ENCODE peak calls at places on chromosomes 2 and 18, in five cellular contexts. One of them, this sample, is unnamed.

GRCh38 chr2:48146552-48146951 is 240.3 kb upstream of the FBXO11 start:
- DNase-seq in germinal center: no peak
- DNase-seq in K562: no peak
- DNase-seq in activated CD4-positive, alpha-beta T cell treated with anti-CD3 and anti-CD28 coated beads, Interleukin-2, amount 50 U/mL, for 1 hour: no peak
- DNase-seq in natural killer cell treated with Interleukin-12 subunit alpha and Interleukin-12 subunit beta and Interleukin-15 and Interleukin-18, amount 100 ng/mL, for 72 hours: peak
- DNase-seq in this sample: no peak

GRCh38 chr2:8031370-8031769 is 650.5 kb upstream of the ID2 start:
- DNase-seq in natural killer cell treated with Interleukin-12 subunit alpha and Interleukin-12 subunit beta and Interleukin-15 and Interleukin-18, amount 100 ng/mL, for 72 hours: no peak
- DNase-seq in K562: no peak
- DNase-seq in activated CD4-positive, alpha-beta T cell treated with anti-CD3 and anti-CD28 coated beads, Interleukin-2, amount 50 U/mL, for 1 hour: no peak
- DNase-seq in germinal center: no peak
- DNase-seq in this sample: no peak

GRCh38 chr2:22855081-22855480 is 529.9 kb upstream of the KLHL29 start:
- DNase-seq in natural killer cell treated with Interleukin-12 subunit alpha and Interleukin-12 subunit beta and Interleukin-15 and Interleukin-18, amount 100 ng/mL, for 72 hours: no peak
- DNase-seq in germinal center: no peak
- DNase-seq in activated CD4-positive, alpha-beta T cell treated with anti-CD3 and anti-CD28 coated beads, Interleukin-2, amount 50 U/mL, for 1 hour: no peak
- DNase-seq in K562: no peak
- DNase-seq in this sample: no peak

GRCh38 chr2:20015482-20016083 is 3.1 kb upstream of the MATN3 start:
- DNase-seq in germinal center: peak
- DNase-seq in activated CD4-positive, alpha-beta T cell treated with anti-CD3 and anti-CD28 coated beads, Interleukin-2, amount 50 U/mL, for 1 hour: no peak
- DNase-seq in K562: peak
- DNase-seq in natural killer cell treated with Interleukin-12 subunit alpha and Interleukin-12 subunit beta and Interleukin-15 and Interleukin-18, amount 100 ng/mL, for 72 hours: no peak
- DNase-seq in this sample: peak

GRCh38 chr2:231413456-231413855 is 17.9 kb downstream of the B3GNT7 start:
- DNase-seq in natural killer cell treated with Interleukin-12 subunit alpha and Interleukin-12 subunit beta and Interleukin-15 and Interleukin-18, amount 100 ng/mL, for 72 hours: no peak
- DNase-seq in K562: no peak
- DNase-seq in activated CD4-positive, alpha-beta T cell treated with anti-CD3 and anti-CD28 coated beads, Interleukin-2, amount 50 U/mL, for 1 hour: no peak
- DNase-seq in germinal center: no peak
- DNase-seq in this sample: no peak

GRCh38 chr2:9108210-9108967 is 98.2 kb upstream of the ASAP2 start:
- DNase-seq in K562: no peak
- DNase-seq in activated CD4-positive, alpha-beta T cell treated with anti-CD3 and anti-CD28 coated beads, Interleukin-2, amount 50 U/mL, for 1 hour: no peak
- DNase-seq in germinal center: no peak
- DNase-seq in natural killer cell treated with Interleukin-12 subunit alpha and Interleukin-12 subunit beta and Interleukin-15 and Interleukin-18, amount 100 ng/mL, for 72 hours: no peak
- DNase-seq in this sample: no peak

GRCh38 chr2:54579682-54580349 is 123.7 kb downstream of the SPTBN1 start:
- DNase-seq in activated CD4-positive, alpha-beta T cell treated with anti-CD3 and anti-CD28 coated beads, Interleukin-2, amount 50 U/mL, for 1 hour: peak
- DNase-seq in K562: no peak
- DNase-seq in natural killer cell treated with Interleukin-12 subunit alpha and Interleukin-12 subunit beta and Interleukin-15 and Interleukin-18, amount 100 ng/mL, for 72 hours: peak
- DNase-seq in germinal center: peak
- DNase-seq in this sample: peak

GRCh38 chr2:158317642-158318041 is 138.9 kb downstream of the CCDC148 start:
- DNase-seq in germinal center: no peak
- DNase-seq in activated CD4-positive, alpha-beta T cell treated with anti-CD3 and anti-CD28 coated beads, Interleukin-2, amount 50 U/mL, for 1 hour: no peak
- DNase-seq in K562: no peak
- DNase-seq in natural killer cell treated with Interleukin-12 subunit alpha and Interleukin-12 subunit beta and Interleukin-15 and Interleukin-18, amount 100 ng/mL, for 72 hours: no peak
- DNase-seq in this sample: no peak

GRCh38 chr2:196530910-196531309 is 108.6 kb upstream of the CCDC150 start:
- DNase-seq in K562: no peak
- DNase-seq in activated CD4-positive, alpha-beta T cell treated with anti-CD3 and anti-CD28 coated beads, Interleukin-2, amount 50 U/mL, for 1 hour: no peak
- DNase-seq in germinal center: no peak
- DNase-seq in natural killer cell treated with Interleukin-12 subunit alpha and Interleukin-12 subunit beta and Interleukin-15 and Interleukin-18, amount 100 ng/mL, for 72 hours: no peak
- DNase-seq in this sample: no peak

GRCh38 chr18:45626330-45627203 is 11.3 kb downstream of the SLC14A2 start:
- DNase-seq in germinal center: no peak
- DNase-seq in activated CD4-positive, alpha-beta T cell treated with anti-CD3 and anti-CD28 coated beads, Interleukin-2, amount 50 U/mL, for 1 hour: no peak
- DNase-seq in natural killer cell treated with Interleukin-12 subunit alpha and Interleukin-12 subunit beta and Interleukin-15 and Interleukin-18, amount 100 ng/mL, for 72 hours: peak
- DNase-seq in K562: no peak
- DNase-seq in this sample: peak

GRCh38 chr2:222734690-222735014 is 63.2 kb downstream of the MOGAT1 start:
- DNase-seq in activated CD4-positive, alpha-beta T cell treated with anti-CD3 and anti-CD28 coated beads, Interleukin-2, amount 50 U/mL, for 1 hour: no peak
- DNase-seq in K562: no peak
- DNase-seq in germinal center: no peak
- DNase-seq in natural killer cell treated with Interleukin-12 subunit alpha and Interleukin-12 subunit beta and Interleukin-15 and Interleukin-18, amount 100 ng/mL, for 72 hours: no peak
- DNase-seq in this sample: no peak

GRCh38 chr2:77102927-77103326 is 419.2 kb downstream of the LRRTM4 start:
- DNase-seq in germinal center: no peak
- DNase-seq in K562: no peak
- DNase-seq in natural killer cell treated with Interleukin-12 subunit alpha and Interleukin-12 subunit beta and Interleukin-15 and Interleukin-18, amount 100 ng/mL, for 72 hours: no peak
- DNase-seq in activated CD4-positive, alpha-beta T cell treated with anti-CD3 and anti-CD28 coated beads, Interleukin-2, amount 50 U/mL, for 1 hour: no peak
- DNase-seq in this sample: no peak

GRCh38 chr2:216849987-216850386 is 9.9 kb downstream of the TNP1 start:
- DNase-seq in natural killer cell treated with Interleukin-12 subunit alpha and Interleukin-12 subunit beta and Interleukin-15 and Interleukin-18, amount 100 ng/mL, for 72 hours: no peak
- DNase-seq in K562: peak
- DNase-seq in activated CD4-positive, alpha-beta T cell treated with anti-CD3 and anti-CD28 coated beads, Interleukin-2, amount 50 U/mL, for 1 hour: no peak
- DNase-seq in germinal center: no peak
- DNase-seq in this sample: no peak

This sample was measured in Caki2.